ENCODE peak calls at places on chromosomes 1 and 21, in five cellular contexts. E is ACHN; A is breast epithelium; C is stimulated activated CD4-positive, alpha-beta T cell treated with anti-CD3 and anti-CD28 coated beads, TNF-alpha, amount 100 ng/mL, for 1 hour; O is heart right ventricle. H is an unnamed sample.
A peak's percentile ranks its signal among the peaks of the same experiment; 100 is the strongest.

GRCh38 chr1:234340528-234340927 is 32.7 kb upstream of the COA6 start:
- DNase-seq in A (no peak), E (no peak), C (no peak), O (no peak), H (no peak)

GRCh38 chr1:86522230-86522629 is 24.6 kb upstream of the CLCA4 start:
- DNase-seq in O (no peak), E (no peak), C (no peak), A (no peak), H (no peak)

GRCh38 chr1:10538608-10539355 is 64.0 kb downstream of the PEX14 start:
- DNase-seq in A (no peak), O (no peak), E (no peak), C (no peak), H (no peak)

GRCh38 chr1:59605761-59606160 is 209.0 kb upstream of the HOOK1 start:
- DNase-seq in C (no peak), A (no peak), O (no peak), E (peak; percentile 3), H (no peak)

GRCh38 chr1:236753554-236753953 is 41.5 kb upstream of the MTR start:
- DNase-seq in E (peak; percentile 46), C (no peak), A (no peak), O (no peak), H (peak; percentile 35)

GRCh38 chr21:30206551-30207251 is 9.2 kb downstream of the CLDN8 start:
- DNase-seq in C (no peak), A (no peak), E (no peak), O (no peak), H (no peak)

GRCh38 chr21:41763398-41763931 is 3.4 kb downstream of the RIPK4 start:
- DNase-seq in A (no peak), O (no peak), E (no peak), C (no peak), H (no peak)

GRCh38 chr1:19325958-19326747 is 14.0 kb downstream of the SLC66A1 start:
- DNase-seq in O (no peak), C (no peak), A (no peak), E (no peak), H (no peak)

GRCh38 chr1:21206117-21206516 is 29.4 kb upstream of the EIF4G3 start:
- DNase-seq in O (no peak), E (peak; percentile 89), A (no peak), C (no peak), H (no peak)

GRCh38 chr1:157137051-157137772 is 983 bp downstream of the ETV3 start:
- DNase-seq in E (peak; percentile 8), C (no peak), A (no peak), O (no peak), H (peak; percentile 43)

GRCh38 chr1:23613191-23614126 is 54.2 kb upstream of the ID3 start:
- DNase-seq in A (no peak), C (no peak), E (no peak), O (no peak), H (peak; percentile 75)

GRCh38 chr1:2143814-2144500 is 50.6 kb downstream of the FAAP20 start:
- DNase-seq in O (no peak), E (no peak), C (no peak), A (no peak), H (no peak)

GRCh38 chr1:22555386-22555656 is 8.0 kb upstream of the EPHA8 start:
- DNase-seq in A (no peak), O (no peak), E (no peak), C (no peak), H (no peak)

GRCh38 chr1:212990276-212990675 is 25.4 kb downstream of the ANGEL2 start:
- DNase-seq in C (no peak), O (no peak), A (no peak), E (no peak), H (no peak)

GRCh38 chr21:40732998-40733397 is 114.0 kb downstream of the DSCAM start:
- DNase-seq in C (no peak), E (no peak), O (no peak), A (no peak), H (no peak)

GRCh38 chr1:98034505-98034904 is 113.7 kb upstream of the DPYD start:
- DNase-seq in C (no peak), E (no peak), O (no peak), A (no peak), H (no peak)

GRCh38 chr1:198788561-198789064 is 149.8 kb downstream of the PTPRC start:
- DNase-seq in O (no peak), E (no peak), A (no peak), C (no peak), H (no peak)

GRCh38 chr1:48035371-48036141 is 38.4 kb upstream of the TRABD2B start:
- DNase-seq in O (peak; percentile 49), E (no peak), A (no peak), C (no peak), H (no peak)

GRCh38 chr21:33355996-33356395 is 31.2 kb downstream of the IFNAR1 start:
- DNase-seq in O (no peak), E (no peak), C (no peak), A (no peak), H (no peak)

GRCh38 chr1:153439273-153439672 is 21.2 kb downstream of the S100A7 start:
- DNase-seq in C (no peak), O (no peak), A (no peak), E (no peak), H (no peak)

GRCh38 chr1:39145651-39145970 is 58.9 kb upstream of the MACF1 start:
- DNase-seq in C (no peak), A (no peak), E (no peak), O (no peak), H (no peak)

GRCh38 chr1:29753771-29754607 is 517.7 kb downstream of the PTPRU start:
- DNase-seq in E (no peak), C (no peak), O (no peak), A (no peak), H (no peak)

GRCh38 chr21:44939532-44940115 is at the start of gene SLX9:
- DNase-seq in E (peak; percentile 76), C (peak; percentile 64), A (peak; percentile 70), O (peak; percentile 66), H (peak; percentile 92)

GRCh38 chr1:25572708-25573590 is 29.5 kb downstream of the LDLRAP1 start:
- DNase-seq in C (no peak), O (no peak), E (peak; percentile 42), A (peak; percentile 68), H (peak; percentile 21)

H was measured in MM.1S.